ENCODE peak calls at places on chromosomes 4 and X, in ten cellular contexts. P, K, E, S, Q, W, F, J, Y and M are unnamed samples.

GRCh38 chrX:22338740-22339139 is 66.0 kb downstream of the CBLL2 start:
- DNase-seq in P (no peak), K (no peak), E (no peak), S (no peak), Q (no peak), W (peak), F (no peak), J (peak), Y (no peak), M (no peak)

GRCh38 chr4:40937140-40937725 is 187.5 kb downstream of the NSUN7 start:
- DNase-seq in P (no peak), K (no peak), E (no peak), S (no peak), Q (no peak), W (no peak), F (no peak), J (no peak), Y (no peak), M (no peak)

GRCh38 chr4:95224402-95224801 is 324.4 kb downstream of the UNC5C start:
- DNase-seq in P (no peak), K (no peak), E (no peak), S (no peak), Q (no peak), W (no peak), F (no peak), J (no peak), Y (no peak), M (no peak)

GRCh38 chrX:109716431-109717028 is 16.5 kb downstream of the ACSL4 start:
- DNase-seq in P (no peak), K (no peak), E (no peak), S (no peak), Q (no peak), W (no peak), F (no peak), J (no peak), Y (no peak), M (no peak)

GRCh38 chrX:38929966-38930421 is 128.7 kb downstream of the MID1IP1 start:
- DNase-seq in P (no peak), K (no peak), E (peak), S (no peak), Q (no peak), W (peak), F (peak), J (peak), Y (no peak), M (no peak)

GRCh38 chr4:107890779-107891178 is 40.6 kb upstream of the CYP2U1 start:
- DNase-seq in P (no peak), K (no peak), E (no peak), S (no peak), Q (no peak), W (no peak), F (no peak), J (no peak), Y (no peak), M (no peak)

GRCh38 chr4:2831611-2832308 is 11.9 kb upstream of the ADD1 start:
- DNase-seq in P (peak), K (no peak), E (no peak), S (no peak), Q (no peak), W (no peak), F (peak), J (no peak), Y (no peak), M (no peak)

GRCh38 chrX:2766921-2767320 is 15.1 kb downstream of the XG start:
- DNase-seq in P (no peak), K (no peak), E (no peak), S (no peak), Q (no peak), W (no peak), F (no peak), J (no peak), Y (no peak), M (no peak)

GRCh38 chr4:173878701-173879100 is 348.7 kb upstream of the HAND2 start:
- DNase-seq in P (no peak), K (peak), E (peak), S (no peak), Q (no peak), W (no peak), F (no peak), J (peak), Y (no peak), M (no peak)
- TF ChIP-seq CTCF in P (no peak), K (no peak), E (no peak), S (no peak), Q (no peak), W (no peak), F (no peak), J (no peak), Y (no peak), M (no peak)

GRCh38 chrX:8849945-8850344 is 48.8 kb upstream of the FAM9A start:
- DNase-seq in P (no peak), K (no peak), E (no peak), S (no peak), Q (no peak), W (no peak), F (no peak), J (no peak), Y (no peak), M (no peak)
- TF ChIP-seq CTCF in P (no peak), K (no peak), E (no peak), S (no peak), Q (peak), W (peak), F (no peak), J (no peak), Y (no peak), M (no peak)

GRCh38 chr4:136803430-136803829 is 728.9 kb downstream of the PCDH18 start:
- DNase-seq in P (no peak), K (no peak), E (no peak), S (no peak), Q (no peak), W (no peak), F (no peak), J (no peak), Y (no peak), M (no peak)

GRCh38 chr4:136810626-136811025 is 721.7 kb downstream of the PCDH18 start:
- DNase-seq in P (no peak), K (no peak), E (no peak), S (no peak), Q (no peak), W (peak), F (no peak), J (no peak), Y (no peak), M (no peak)

DNA sequence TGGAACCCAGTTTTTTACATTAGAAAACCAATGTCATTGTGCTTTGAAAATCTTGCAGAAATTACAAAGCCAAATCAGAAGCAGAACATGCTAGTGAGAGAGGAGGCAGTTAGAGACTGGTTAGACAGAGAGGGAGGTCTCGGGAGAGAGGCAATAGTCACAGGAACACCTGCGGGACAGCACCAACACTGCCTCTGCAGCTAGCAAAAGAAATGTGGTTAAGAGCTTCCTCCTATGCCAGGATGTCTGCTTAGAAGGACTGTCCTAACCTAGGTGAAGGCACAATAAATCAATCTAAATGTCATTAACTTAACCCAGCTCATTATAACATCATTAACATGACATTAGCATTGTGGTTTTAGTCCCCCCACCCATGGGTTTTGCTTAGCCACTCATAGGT is 726.7 kb downstream of the PCDH18 start:
- DNase-seq in P (no peak), K (no peak), E (no peak), S (no peak), Q (no peak), W (no peak), F (no peak), J (no peak), Y (no peak), M (no peak)
- TF ChIP-seq CTCF in P (no peak), K (no peak), E (no peak), S (no peak), Q (no peak), W (no peak), F (no peak), J (no peak), Y (no peak), M (no peak)

DNA sequence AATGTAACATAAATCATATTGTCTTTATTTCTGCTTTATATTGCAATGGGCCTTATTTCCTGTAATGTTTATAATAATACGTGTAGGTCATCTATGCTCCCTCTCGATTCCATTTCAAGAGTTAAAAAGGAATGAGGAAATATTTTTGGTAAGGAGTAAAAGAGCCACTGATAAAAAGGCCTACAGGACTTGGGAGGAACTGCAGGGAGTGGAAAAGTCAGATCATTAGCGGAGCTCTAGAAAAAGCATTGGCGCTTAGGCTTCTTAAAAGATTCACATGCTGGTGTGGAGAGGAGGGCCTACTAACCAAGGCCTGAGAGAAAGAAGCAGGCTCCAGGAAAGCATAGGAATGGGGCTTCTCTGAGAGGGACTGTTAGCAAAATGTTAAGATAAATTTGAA is 82.9 kb upstream of the PNPLA4 start:
- DNase-seq in P (no peak), K (no peak), E (no peak), S (no peak), Q (no peak), W (no peak), F (no peak), J (no peak), Y (no peak), M (no peak)
- TF ChIP-seq CTCF in P (no peak), K (peak), E (no peak), S (peak), Q (peak), W (no peak), F (no peak), J (no peak), Y (no peak), M (peak)

DNA sequence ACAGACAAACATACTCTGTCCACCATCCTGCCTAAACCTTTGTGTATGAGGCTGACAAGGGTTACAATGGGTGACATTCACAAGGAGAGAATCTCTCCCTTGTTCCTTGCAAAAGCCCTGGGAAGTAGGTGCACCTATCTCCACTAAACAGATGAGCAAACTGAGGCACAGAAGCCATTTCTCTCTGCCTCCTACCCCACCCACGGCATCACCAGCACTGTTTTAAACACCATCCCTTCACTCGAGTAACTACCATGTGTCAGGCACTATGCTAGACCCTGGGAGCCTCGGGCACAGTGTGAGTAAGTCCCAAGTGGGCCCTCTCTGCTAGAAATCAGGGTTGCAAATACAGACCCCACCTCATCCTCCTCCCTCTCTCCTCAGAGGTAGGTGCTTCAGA is 899 bp downstream of the LYAR start:
- DNase-seq in P (no peak), K (peak), E (no peak), S (no peak), Q (no peak), W (peak), F (no peak), J (no peak), Y (no peak), M (no peak)
- TF ChIP-seq CTCF in P (no peak), K (no peak), E (no peak), S (no peak), Q (no peak), W (no peak), F (no peak), J (no peak), Y (no peak), M (no peak)

DNA sequence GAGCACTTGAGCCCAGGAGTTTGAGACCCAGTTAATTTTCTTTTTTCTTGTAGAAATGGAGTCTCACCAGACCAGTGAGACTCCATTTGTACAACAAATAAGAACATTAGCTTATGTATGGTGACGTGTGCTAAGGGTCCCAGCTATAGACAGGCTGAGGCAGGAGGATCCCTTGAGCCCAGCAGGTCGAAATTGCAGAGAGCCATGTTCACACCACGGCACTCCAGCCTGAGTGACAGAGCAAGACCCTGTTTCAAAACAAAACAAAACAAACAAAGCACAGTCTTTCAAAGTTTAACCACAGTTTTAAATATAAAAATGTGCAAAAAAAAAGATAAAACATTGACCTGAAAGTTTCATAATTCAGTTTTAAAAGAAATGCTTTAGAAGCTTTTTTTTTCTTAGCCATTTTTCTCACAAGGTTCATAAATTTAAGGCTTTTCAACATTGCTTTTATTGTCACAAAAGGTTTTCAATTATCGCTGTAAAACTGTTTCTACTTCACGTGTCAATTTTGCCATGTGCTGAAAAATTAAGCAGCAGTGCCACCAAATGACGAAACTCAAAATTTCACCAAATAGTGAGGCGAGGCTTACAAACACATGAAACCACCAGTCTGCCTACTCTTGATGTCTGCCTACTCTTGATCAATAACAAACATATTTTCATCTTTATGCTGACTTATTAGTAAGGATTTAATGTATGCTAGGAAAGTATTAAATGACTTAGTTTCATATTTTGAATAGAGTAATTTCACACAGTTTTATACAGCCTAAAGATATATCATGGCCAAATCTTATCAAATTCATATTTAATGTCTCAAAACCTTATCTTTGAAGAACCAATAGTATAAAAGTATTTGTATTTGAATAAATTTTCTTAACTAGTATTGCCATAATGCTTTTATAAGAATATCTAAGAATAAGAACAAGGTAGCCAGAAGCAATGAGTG is 126.3 kb downstream of the NEK1 start:
- DNase-seq in P (no peak), K (no peak), E (no peak), S (no peak), Q (peak), W (peak), F (no peak), J (peak), Y (peak), M (peak)
- TF ChIP-seq CTCF in P (peak), K (peak), E (no peak), S (no peak), Q (peak), W (peak), F (peak), J (peak), Y (peak), M (no peak)

GRCh38 chr4:166622425-166622977 is 611.8 kb downstream of the SPOCK3 start:
- DNase-seq in P (no peak), K (no peak), E (no peak), S (no peak), Q (no peak), W (peak), F (no peak), J (no peak), Y (no peak), M (no peak)
- TF ChIP-seq CTCF in P (no peak), K (no peak), E (no peak), S (no peak), Q (no peak), W (no peak), F (no peak), J (no peak), Y (no peak), M (no peak)